ENCODE peak calls at places on chromosomes 2 and 18, in seven cellular contexts. U is HTR-8/SVneo; G is stimulated activated CD4-positive, alpha-beta T cell treated with anti-CD3 and anti-CD28 coated beads, TNF-alpha, amount 100 ng/mL, for 4 hours; Z is fibroblast of lung; H is neural crest cell; N is Right ventricle myocardium inferior; S is left ventricle myocardium inferior. R is an unnamed sample.

GRCh38 chr2:120586507-120587283 is 149.0 kb upstream of the GLI2 start:
- DNase-seq in G (no peak), S (no peak), U (no peak), H (peak; percentile 27), Z (no peak), N (peak; percentile 64), R (no peak)

GRCh38 chr18:6202861-6203260 is 211.8 kb downstream of the L3MBTL4 start:
- DNase-seq in U (no peak), H (no peak), Z (no peak), G (no peak), N (no peak), S (no peak), R (no peak)

GRCh38 chr2:94956797-94957391 is 68.6 kb upstream of the MAL start:
- DNase-seq in S (no peak), H (peak; percentile 30), N (no peak), U (peak; percentile 64), Z (peak; percentile 9), G (peak; percentile 6), R (no peak)

GRCh38 chr2:112831380-112831930 is 5.1 kb downstream of the IL1B start:
- DNase-seq in G (no peak), Z (no peak), S (no peak), U (no peak), H (no peak), N (no peak), R (no peak)

GRCh38 chr18:32439802-32440201 is 30.9 kb downstream of the GAREM1 start:
- DNase-seq in N (no peak), U (no peak), G (no peak), Z (no peak), S (no peak), H (no peak), R (no peak)

GRCh38 chr2:190843874-190844699 is 36.5 kb upstream of the GLS start:
- DNase-seq in U (no peak), H (no peak), S (no peak), N (no peak), G (no peak), Z (peak; percentile 73), R (no peak)

GRCh38 chr2:122794100-122794499 is 1038.6 kb downstream of the TSN start:
- DNase-seq in U (no peak), N (no peak), H (no peak), Z (no peak), S (no peak), G (no peak), R (no peak)

GRCh38 chr2:217162533-217162932 is 302.7 kb upstream of the TNP1 start:
- DNase-seq in U (peak; percentile 43), Z (peak; percentile 98), S (no peak), G (no peak), H (peak; percentile 54), N (no peak), R (peak; percentile 87)

GRCh38 chr2:100321181-100321880 is 970 bp downstream of the LONRF2 start:
- DNase-seq in N (peak; percentile 71), S (peak; percentile 25), H (peak; percentile 28), Z (peak; percentile 68), U (peak; percentile 38), G (no peak), R (peak; percentile 12)

GRCh38 chr18:3294435-3295080 is 32.6 kb downstream of the MYL12B start:
- DNase-seq in Z (peak; percentile 66), G (no peak), U (no peak), N (no peak), S (no peak), H (no peak), R (no peak)

GRCh38 chr2:3864943-3865664 is 161.7 kb downstream of the DCDC2C start:
- DNase-seq in G (no peak), Z (no peak), S (no peak), N (no peak), U (no peak), H (no peak), R (no peak)

GRCh38 chr2:177088542-177088941 is 124.1 kb upstream of the HNRNPA3 start:
- DNase-seq in S (no peak), U (no peak), G (no peak), H (no peak), Z (no peak), N (no peak), R (no peak)

GRCh38 chr18:79797518-79798345 is at the start of gene KCNG2:
- DNase-seq in Z (peak; percentile 26), G (no peak), H (peak; percentile 45), U (peak; percentile 31), N (no peak), S (no peak), R (no peak)

GRCh38 chr2:219198974-219199373 is 7.6 kb upstream of the ZFAND2B start:
- DNase-seq in G (no peak), H (no peak), S (no peak), N (no peak), Z (no peak), U (no peak), R (no peak)

GRCh38 chr2:27807476-27807875 is 36.0 kb downstream of the MRPL33 start:
- DNase-seq in Z (peak; percentile 47), U (no peak), S (no peak), G (no peak), H (no peak), N (no peak), R (no peak)

GRCh38 chr2:129709956-129710598 is 269.4 kb upstream of the RAB6C start:
- DNase-seq in H (no peak), U (no peak), G (no peak), N (peak; percentile 49), S (no peak), Z (no peak), R (no peak)

GRCh38 chr2:6423131-6423530 is 442.6 kb downstream of the CMPK2 start:
- DNase-seq in H (no peak), N (no peak), U (peak; percentile 9), S (no peak), Z (peak; percentile 30), G (no peak), R (no peak)

GRCh38 chr2:85550476-85550875 is 10.8 kb downstream of the GGCX start:
- DNase-seq in N (no peak), U (no peak), G (no peak), Z (no peak), S (no peak), H (no peak), R (no peak)

GRCh38 chr2:174784316-174784715 is 20.0 kb upstream of the CHRNA1 start:
- DNase-seq in Z (no peak), H (no peak), N (no peak), U (no peak), S (no peak), G (no peak), R (no peak)

GRCh38 chr2:177876950-177877349 is 195.6 kb downstream of the PDE11A start:
- DNase-seq in G (no peak), H (no peak), S (no peak), Z (no peak), N (no peak), U (no peak), R (no peak)

GRCh38 chr2:235146871-235147565 is 195.2 kb downstream of the SH3BP4 start:
- DNase-seq in U (no peak), S (no peak), Z (no peak), H (no peak), G (no peak), N (no peak), R (no peak)

R was measured in retinal pigment epithelial cell.